ENCODE peak calls at places on chromosomes 12 and 14, in four cellular contexts. One of them, this sample, is unnamed.

GRCh38 chr12:13100610-13100881 is 2.9 kb downstream of the GSG1 start:
- DNase-seq in bronchial epithelial cell: no peak
- DNase-seq in IMR-90: no peak
- DNase-seq in HFFc6: no peak
- DNase-seq in this sample: no peak

GRCh38 chr12:117067638-117068037 is 31.6 kb downstream of the TESC start:
- DNase-seq in bronchial epithelial cell: no peak
- DNase-seq in IMR-90: no peak
- DNase-seq in HFFc6: no peak
- DNase-seq in this sample: peak; percentile 1

GRCh38 chr12:14554281-14555008 is 13.2 kb downstream of the PLBD1 start:
- DNase-seq in bronchial epithelial cell: peak; percentile 62
- DNase-seq in IMR-90: no peak
- DNase-seq in HFFc6: no peak
- DNase-seq in this sample: peak; percentile 87

GRCh38 chr14:23185046-23185445 is 1.6 kb upstream of the SLC7A8 start:
- DNase-seq in bronchial epithelial cell: peak; percentile 59
- DNase-seq in IMR-90: peak; percentile 13
- DNase-seq in HFFc6: no peak
- DNase-seq in this sample: no peak

GRCh38 chr14:75298187-75298985 is 19.8 kb downstream of the FOS start:
- DNase-seq in bronchial epithelial cell: no peak
- DNase-seq in IMR-90: no peak
- DNase-seq in HFFc6: no peak
- DNase-seq in this sample: peak; percentile 75

GRCh38 chr14:84807673-84808072 is 722.3 kb upstream of the FLRT2 start:
- DNase-seq in bronchial epithelial cell: no peak
- DNase-seq in IMR-90: no peak
- DNase-seq in HFFc6: no peak
- DNase-seq in this sample: no peak

GRCh38 chr12:93482721-93483120 is 15.4 kb downstream of the MRPL42 start:
- DNase-seq in bronchial epithelial cell: no peak
- DNase-seq in IMR-90: no peak
- DNase-seq in HFFc6: no peak
- DNase-seq in this sample: no peak

GRCh38 chr12:115049617-115050016 is 365.6 kb upstream of the TBX3 start:
- DNase-seq in bronchial epithelial cell: no peak
- DNase-seq in IMR-90: peak; percentile 6
- DNase-seq in HFFc6: no peak
- DNase-seq in this sample: no peak

GRCh38 chr14:92520701-92521415 is 7.3 kb downstream of the RIN3 start:
- DNase-seq in bronchial epithelial cell: no peak
- DNase-seq in IMR-90: no peak
- DNase-seq in HFFc6: no peak
- DNase-seq in this sample: no peak

GRCh38 chr12:89421093-89421835 is 69.0 kb upstream of the DUSP6 start:
- DNase-seq in bronchial epithelial cell: no peak
- DNase-seq in IMR-90: no peak
- DNase-seq in HFFc6: no peak
- DNase-seq in this sample: no peak
- TF ChIP-seq CTCF in bronchial epithelial cell: no peak
- TF ChIP-seq CTCF in IMR-90: no peak
- TF ChIP-seq CTCF in HFFc6: peak; percentile 53
- TF ChIP-seq CTCF in this sample: no peak

GRCh38 chr12:31245822-31246469 is 80.0 kb downstream of the SINHCAF start:
- DNase-seq in bronchial epithelial cell: no peak
- DNase-seq in IMR-90: no peak
- DNase-seq in HFFc6: no peak
- DNase-seq in this sample: no peak
- TF ChIP-seq CTCF in bronchial epithelial cell: peak; percentile 28
- TF ChIP-seq CTCF in IMR-90: peak; percentile 13
- TF ChIP-seq CTCF in HFFc6: no peak
- TF ChIP-seq CTCF in this sample: no peak

GRCh38 chr14:69247691-69248440 is 12.1 kb upstream of the GALNT16 start:
- DNase-seq in bronchial epithelial cell: no peak
- DNase-seq in IMR-90: peak; percentile 94
- DNase-seq in HFFc6: peak; percentile 72
- DNase-seq in this sample: no peak
- TF ChIP-seq CTCF in bronchial epithelial cell: no peak
- TF ChIP-seq CTCF in IMR-90: peak; percentile 36
- TF ChIP-seq CTCF in HFFc6: peak; percentile 81
- TF ChIP-seq CTCF in this sample: peak; percentile 12

DNA sequence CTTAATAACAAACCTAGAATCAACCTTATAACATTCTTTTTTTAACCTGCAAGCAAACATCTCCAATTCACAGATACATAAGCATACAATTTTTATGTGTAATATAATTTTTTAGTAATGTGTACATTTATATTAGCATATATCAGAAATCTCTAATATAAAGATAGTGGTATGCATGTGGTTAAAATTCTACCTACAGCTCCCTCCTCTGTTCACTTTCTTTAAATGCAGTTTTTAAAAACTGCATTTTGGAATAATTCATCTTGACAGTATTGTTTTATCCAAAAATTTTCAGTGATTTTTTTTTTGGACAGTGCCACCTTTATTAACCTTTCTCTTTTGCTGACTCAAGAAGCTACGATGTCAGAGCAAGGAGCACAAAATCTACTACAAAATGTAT is 13.2 kb upstream of the RXYLT1 start:
- DNase-seq in bronchial epithelial cell: no peak
- DNase-seq in IMR-90: no peak
- DNase-seq in HFFc6: no peak
- DNase-seq in this sample: no peak
- TF ChIP-seq CTCF in bronchial epithelial cell: no peak
- TF ChIP-seq CTCF in IMR-90: peak; percentile 29
- TF ChIP-seq CTCF in HFFc6: peak; percentile 61
- TF ChIP-seq CTCF in this sample: peak; percentile 17

This sample was measured in CD14-positive monocyte.